ENCODE peak calls at places on chromosomes 1 and 21, in five cellular contexts. E is ovary; W is neuronal stem cell; U is GM23248; P is effector memory CD4-positive, alpha-beta T cell. A is an unnamed sample. For H3K9me3, the result is how much of the 10 kb centered on the place peaks cover.

GRCh38 chr1:94383966-94384408 is 34.2 kb upstream of the ABCD3 start:
- DNase-seq in P (no peak), W (no peak), U (peak), E (no peak), A (no peak)

GRCh38 chr1:180229483-180230415 is at the start of gene LHX4:
- DNase-seq in P (no peak), U (peak), E (peak), W (no peak), A (no peak)

GRCh38 chr1:6168947-6169586 is 11.1 kb downstream of the CHD5 start:
- DNase-seq in W (no peak), P (no peak), E (no peak), U (no peak), A (no peak)

GRCh38 chr21:44510508-44511218 is 29.3 kb downstream of the KRTAP10-1 start:
- DNase-seq in W (peak), E (peak), P (peak), U (peak), A (peak)

GRCh38 chr21:28489197-28489596 is 503.5 kb downstream of the LTN1 start:
- DNase-seq in P (no peak), U (no peak), E (no peak), W (no peak), A (no peak)

GRCh38 chr1:55257958-55258357 is 42.8 kb upstream of the USP24 start:
- DNase-seq in U (no peak), E (no peak), P (peak), W (no peak), A (no peak)

GRCh38 chr1:177172331-177172730 is 1.6 kb downstream of the BRINP2 start:
- DNase-seq in W (no peak), U (no peak), P (no peak), E (no peak), A (no peak)

GRCh38 chr1:1388078-1388472 is 11.1 kb downstream of the CCNL2 start:
- DNase-seq in P (no peak), E (no peak), W (no peak), U (no peak), A (no peak)

GRCh38 chr1:112673589-112674439 is 645 bp upstream of the MOV10 start:
- DNase-seq in U (peak), E (no peak), P (no peak), W (no peak), A (no peak)

GRCh38 chr1:181073638-181074037 is 14.9 kb upstream of the IER5 start:
- DNase-seq in W (no peak), P (no peak), E (no peak), U (peak), A (no peak)

GRCh38 chr1:108200627-108201106 is 524 bp upstream of the SLC25A24 start:
- DNase-seq in P (peak), E (no peak), U (peak), W (no peak), A (no peak)

GRCh38 chr1:94550800-94551241 is 9.3 kb upstream of the F3 start:
- DNase-seq in P (no peak), U (no peak), E (no peak), W (no peak), A (no peak)

GRCh38 chr1:201497935-201498509 is 8.9 kb downstream of the CSRP1 start:
- DNase-seq in U (peak), P (no peak), W (no peak), E (no peak), A (no peak)

GRCh38 chr1:216071227-216071626 is 352.0 kb downstream of the USH2A start:
- DNase-seq in W (no peak), E (no peak), U (no peak), P (no peak), A (no peak)

GRCh38 chr1:235402457-235403200 is 35.4 kb downstream of the TBCE start:
- DNase-seq in P (no peak), W (no peak), U (no peak), E (no peak), A (no peak)

GRCh38 chr1:54970901-54971300 is 9.5 kb upstream of the TMEM61 start:
- DNase-seq in U (no peak), P (no peak), E (no peak), W (no peak), A (no peak)

GRCh38 chr1:46812996-46813857 is 14.4 kb downstream of the CYP4B1 start:
- DNase-seq in W (no peak), U (no peak), P (no peak), E (no peak), A (no peak)

GRCh38 chr1:200240655-200241054 is 169.2 kb downstream of the ZNF281 start:
- DNase-seq in W (no peak), U (no peak), P (no peak), E (no peak), A (no peak)

GRCh38 chr21:46363698-46364097 is 39.7 kb downstream of the PCNT start:
- DNase-seq in E (no peak), U (no peak), W (no peak), P (no peak), A (no peak)

GRCh38 chr1:186094170-186094569 is 280.9 kb downstream of the TPR start:
- DNase-seq in E (no peak), U (peak), P (no peak), W (no peak), A (no peak)

GRCh38 chr1:1598720-1599029 is 1.3 kb downstream of the FNDC10 start:
- DNase-seq in U (no peak), E (no peak), W (no peak), P (no peak), A (no peak)

GRCh38 chr1:33985166-33985565 is 121.3 kb downstream of the HMGB4 start:
- DNase-seq in E (no peak), W (no peak), P (no peak), U (peak), A (no peak)

GRCh38 chr1:193463518-193463917 is 277.1 kb upstream of the B3GALT2 start:
- DNase-seq in U (no peak), P (no peak), W (no peak), E (no peak), A (no peak)

GRCh38 chr21:46189213-46189958 is 5.1 kb upstream of the SPATC1L start:
- DNase-seq in W (no peak), P (no peak), U (peak), E (peak), A (no peak)

GRCh38 chr1:232952514-232953175 is 2.2 kb downstream of the NTPCR start:
- DNase-seq in E (no peak), P (no peak), U (peak), W (peak), A (no peak)

GRCh38 chr21:33917421-33917820 is 1.8 kb upstream of the ATP5PO start:
- DNase-seq in E (no peak), U (no peak), P (no peak), W (no peak), A (no peak)

GRCh38 chr1:51453010-51453409 is 66.1 kb downstream of the EPS15 start:
- DNase-seq in E (no peak), U (no peak), W (no peak), P (no peak), A (no peak)

GRCh38 chr1:41754540-41754939 is 164.2 kb downstream of the HIVEP3 start:
- DNase-seq in W (no peak), U (no peak), E (no peak), P (no peak), A (no peak)

GRCh38 chr1:41662061-41662655 is 177.7 kb upstream of the EDN2 start:
- DNase-seq in P (peak), E (peak), U (peak), W (peak), A (peak)

GRCh38 chr1:41041866-41042265 is 20.3 kb upstream of the SLFNL1 start:
- DNase-seq in W (no peak), U (peak), E (no peak), P (no peak), A (no peak)

GRCh38 chr1:160519542-160520435 is 3.3 kb downstream of the SLAMF6 start:
- DNase-seq in U (no peak), W (no peak), P (no peak), E (no peak), A (no peak)

GRCh38 chr1:54846716-54847284 is 40.2 kb downstream of the DHCR24 start:
- DNase-seq in U (no peak), P (no peak), E (no peak), W (no peak), A (no peak)

GRCh38 chr1:38817958-38818705 is 41.4 kb downstream of the RRAGC start:
- DNase-seq in U (peak), P (no peak), W (peak), E (peak), A (peak)

GRCh38 chr1:15598436-15598835 is 13.6 kb upstream of the AGMAT start:
- DNase-seq in P (no peak), E (no peak), W (no peak), U (no peak), A (no peak)

GRCh38 chr1:200302893-200303250 is 107.0 kb downstream of the ZNF281 start:
- DNase-seq in U (peak), W (no peak), P (no peak), E (no peak), A (no peak)

GRCh38 chr1:81760487-81761097 is 40.1 kb upstream of the ADGRL2 start:
- DNase-seq in U (peak), E (no peak), P (no peak), W (no peak), A (no peak)

GRCh38 chr1:106554294-106554693 is 502.2 kb upstream of the PRMT6 start:
- DNase-seq in P (no peak), W (no peak), E (no peak), U (peak), A (no peak)
- H3K9me3 ChIP-seq in P (under half), W (under half), E (under half), U (under half), A (under half)

DNA sequence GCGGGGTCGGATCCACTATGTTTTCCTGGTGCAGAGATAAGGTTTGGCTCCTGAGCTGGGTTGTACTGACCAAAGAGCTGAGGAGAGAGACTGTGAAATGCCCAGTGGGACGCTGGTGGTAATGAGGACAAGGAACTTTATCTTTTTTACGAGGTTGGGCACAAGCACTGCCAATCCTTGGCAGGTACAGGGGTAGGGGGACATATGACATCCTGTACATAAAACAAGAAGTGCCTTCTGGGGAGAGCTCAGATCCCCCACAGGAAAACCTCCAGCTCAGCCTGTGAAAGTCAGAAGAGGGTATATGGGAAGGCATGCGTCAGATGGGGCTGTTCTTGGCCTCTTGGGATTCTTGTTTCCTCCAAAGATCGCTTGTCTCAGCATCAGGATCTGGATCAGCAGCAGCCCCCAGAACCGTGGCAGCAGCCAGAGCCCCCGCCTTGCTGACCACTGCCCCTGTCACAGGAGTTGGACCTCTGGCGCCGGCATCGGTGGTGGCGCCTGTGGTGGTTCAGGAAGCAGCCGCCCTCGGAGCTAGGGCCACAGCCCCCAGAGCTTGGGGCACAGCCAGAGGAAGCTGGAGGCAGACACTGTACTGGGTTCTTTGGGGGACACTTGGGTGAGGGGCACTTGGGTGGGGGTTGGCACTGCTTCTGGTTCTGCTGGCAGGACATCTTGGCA is 905 bp downstream of the LCE3E start:
- DNase-seq in U (no peak), P (no peak), E (no peak), W (no peak), A (no peak)
- H3K9me3 ChIP-seq in U (under half), P (under half), E (under half), W (under half), A (under half)

GRCh38 chr1:5005171-5005570 is 350.8 kb downstream of the AJAP1 start:
- DNase-seq in U (no peak), E (no peak), W (no peak), P (no peak), A (no peak)

GRCh38 chr1:5010656-5011055 is 356.2 kb downstream of the AJAP1 start:
- DNase-seq in P (no peak), U (no peak), W (no peak), E (no peak), A (no peak)

GRCh38 chr1:5009376-5010065 is 355.1 kb downstream of the AJAP1 start:
- DNase-seq in P (no peak), W (no peak), E (no peak), U (no peak), A (no peak)

GRCh38 chr1:5010236-5010635 is 355.8 kb downstream of the AJAP1 start:
- DNase-seq in P (no peak), W (no peak), E (no peak), U (no peak), A (no peak)
- H3K9me3 ChIP-seq in P (under half), W (under half), E (under half), U (under half), A (under half)

GRCh38 chr1:49226758-49227157 is 450.1 kb upstream of the BEND5 start:
- DNase-seq in E (no peak), W (no peak), P (no peak), U (no peak), A (no peak)
- H3K9me3 ChIP-seq in E (under half), W (under half), P (under half), U (under half), A (under half)

GRCh38 chr1:204191481-204191880 is 4.8 kb downstream of the KISS1 start:
- DNase-seq in E (no peak), W (no peak), P (no peak), U (no peak), A (no peak)
- H3K9me3 ChIP-seq in E (under half), W (under half), P (under half), U (under half), A (under half)

DNA sequence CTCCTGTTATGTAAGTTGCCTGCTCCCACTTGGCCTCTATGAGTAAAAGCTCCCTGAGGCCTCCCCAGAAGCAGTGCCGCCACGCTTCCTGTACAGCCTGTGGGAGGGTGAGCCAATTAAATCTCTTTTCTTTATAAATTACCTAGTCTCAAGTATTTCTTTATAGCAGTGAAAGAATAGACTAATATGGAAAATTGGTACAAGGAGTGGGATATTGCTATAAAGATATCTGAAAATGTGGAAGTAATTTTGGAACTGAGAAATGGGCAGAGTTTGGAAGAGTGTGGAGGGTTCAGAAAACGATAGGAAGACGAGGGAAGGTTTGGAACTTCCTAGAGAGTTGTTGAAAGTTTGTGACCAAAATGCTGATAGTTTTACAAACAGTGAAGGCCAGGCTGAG is 572.3 kb downstream of the MATN1 start:
- DNase-seq in U (no peak), P (no peak), W (no peak), E (no peak), A (no peak)
- H3K9me3 ChIP-seq in U (under half), P (under half), W (under half), E (under half), A (under half)

DNA sequence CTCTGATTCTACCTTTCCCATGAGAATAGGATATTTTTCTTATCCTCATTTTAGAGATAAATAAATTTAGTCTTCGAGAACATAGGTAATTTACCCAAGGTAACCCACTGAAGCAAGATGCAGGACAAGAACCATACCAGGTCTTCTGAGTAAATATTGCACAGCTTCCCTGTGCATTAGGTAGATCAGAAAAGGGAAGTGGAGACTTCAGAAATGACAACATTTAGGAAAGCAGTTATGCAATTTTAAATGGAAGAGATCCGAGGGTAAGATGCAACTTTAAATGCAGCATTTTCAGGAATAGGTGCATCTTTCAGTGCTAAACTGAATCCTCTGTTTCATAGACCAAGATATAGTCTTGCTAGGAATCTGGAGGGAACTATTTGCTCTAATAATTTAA is 206.4 kb upstream of the SGIP1 start:
- DNase-seq in P (no peak), U (no peak), W (no peak), E (no peak), A (no peak)
- H3K9me3 ChIP-seq in P (under half), U (under half), W (under half), E (under half), A (under half)

GRCh38 chr1:175871647-175872046 is 128.3 kb upstream of the TNR start:
- DNase-seq in P (no peak), U (no peak), E (no peak), W (no peak), A (no peak)

GRCh38 chr1:175872588-175872987 is 129.2 kb upstream of the TNR start:
- DNase-seq in U (no peak), W (no peak), E (no peak), P (no peak), A (no peak)

GRCh38 chr1:175866776-175867175 is 123.4 kb upstream of the TNR start:
- DNase-seq in U (no peak), P (no peak), W (no peak), E (no peak), A (no peak)

GRCh38 chr1:175873290-175873689 is 129.9 kb upstream of the TNR start:
- DNase-seq in E (no peak), P (no peak), W (no peak), U (no peak), A (no peak)

DNA sequence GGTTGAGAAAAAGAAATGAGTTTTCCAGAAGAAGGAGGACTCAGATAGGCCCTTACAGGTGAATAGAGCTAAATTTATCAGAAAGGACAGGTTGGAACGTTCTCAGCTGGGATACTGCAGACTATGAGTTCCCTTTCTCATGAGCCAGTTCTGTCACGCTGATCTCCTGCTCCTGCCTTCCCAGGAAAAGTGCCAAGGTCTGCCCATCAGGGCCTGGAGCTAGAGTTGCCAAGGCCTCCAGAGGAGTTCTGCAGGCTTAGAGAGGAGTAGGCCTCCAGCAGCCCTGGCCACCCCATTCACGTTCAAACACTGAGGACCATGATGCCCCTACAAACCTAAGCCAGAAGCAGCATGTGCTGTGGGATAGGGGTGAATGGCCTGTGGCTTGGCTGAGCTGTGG is 126.8 kb upstream of the TNR start:
- DNase-seq in W (no peak), U (no peak), E (no peak), P (no peak), A (no peak)
- H3K9me3 ChIP-seq in W (under half), U (under half), E (under half), P (under half), A (under half)

GRCh38 chr1:2612591-2613365 is 20.0 kb downstream of the MMEL1 start:
- DNase-seq in E (no peak), W (no peak), P (no peak), U (no peak), A (no peak)

GRCh38 chr1:2614145-2614544 is 18.7 kb downstream of the MMEL1 start:
- DNase-seq in U (no peak), W (no peak), E (no peak), P (no peak), A (no peak)

GRCh38 chr1:2623571-2624337 is 9.1 kb downstream of the MMEL1 start:
- DNase-seq in U (no peak), E (no peak), P (no peak), W (no peak), A (no peak)

GRCh38 chr1:2617981-2618470 is 14.8 kb downstream of the MMEL1 start:
- DNase-seq in P (no peak), U (no peak), E (no peak), W (no peak), A (no peak)
- H3K9me3 ChIP-seq in P (under half), U (under half), E (under half), W (under half), A (under half)